ENCODE peak calls at places on chromosome X, in five cellular contexts. O is psoas muscle, X is HT-29, K is NCI-H510A treated with DMSO at 0.1 percent for 48 hours, B is GM10248. S is an unnamed sample.

GRCh38 chrX:39443240-39443639 is 642.0 kb downstream of the MID1IP1 start:
- DNase-seq in O (no peak), B (no peak), K (no peak), X (no peak), S (no peak)

GRCh38 chrX:143988356-143988755 is 104.5 kb downstream of the UBE2NL start:
- DNase-seq in O (no peak), K (no peak), B (no peak), X (no peak), S (no peak)

GRCh38 chrX:153406011-153406410 is 4.9 kb upstream of the PNMA6E start:
- DNase-seq in O (no peak), B (no peak), K (no peak), X (no peak), S (no peak)

GRCh38 chrX:54920610-54921426 is at the start of gene TRO:
- DNase-seq in X (no peak), K (peak; percentile 12), O (no peak), B (no peak), S (no peak)

GRCh38 chrX:70433848-70434351 is 10.7 kb upstream of the DLG3 start:
- DNase-seq in B (peak; percentile 79), K (peak; percentile 68), X (peak; percentile 78), O (peak; percentile 83), S (peak; percentile 57)

GRCh38 chrX:1244164-1245076 is 24.2 kb upstream of the CSF2RA start:
- DNase-seq in K (no peak), B (peak; percentile 37), X (no peak), O (no peak), S (no peak)

GRCh38 chrX:134631404-134632346 is 26.6 kb downstream of the PLAC1 start:
- DNase-seq in B (no peak), K (no peak), X (no peak), O (peak; percentile 59), S (no peak)

GRCh38 chrX:103531002-103531401 is 11.7 kb upstream of the RAB40A start:
- DNase-seq in B (no peak), K (no peak), X (no peak), O (no peak), S (no peak)